ENCODE peak calls at places on chromosomes 7 and 10, in six cellular contexts. A is prostate gland, I is breast epithelium, G is esophagus muscularis mucosa, U is spleen, O is GM23338. F is an unnamed sample.
A peak's percentile ranks its signal among the peaks of the same experiment; 100 is the strongest.

GRCh38 chr10:69801094-69801433 is 642 bp upstream of the COL13A1 start:
- DNase-seq in A (no peak), I (peak; percentile 26), G (no peak), U (no peak), O (peak; percentile 87), F (no peak)

GRCh38 chr7:136424058-136424457 is 444.4 kb upstream of the CHRM2 start:
- DNase-seq in A (no peak), I (no peak), G (no peak), U (no peak), O (no peak), F (no peak)

GRCh38 chr7:154666768-154667167 is 336.2 kb downstream of the PAXIP1 start:
- DNase-seq in A (no peak), I (no peak), G (no peak), U (no peak), O (no peak), F (no peak)

GRCh38 chr7:6608794-6609193 is 6.6 kb upstream of the ZNF853 start:
- DNase-seq in A (no peak), I (no peak), G (no peak), U (no peak), O (no peak), F (no peak)

GRCh38 chr7:26081627-26082026 is 70.4 kb upstream of the NFE2L3 start:
- DNase-seq in A (no peak), I (no peak), G (no peak), U (no peak), O (peak; percentile 58), F (no peak)

GRCh38 chr7:90298145-90299038 is 22.7 kb downstream of the FAM237B start:
- DNase-seq in A (no peak), I (no peak), G (no peak), U (no peak), O (peak; percentile 60), F (no peak)

GRCh38 chr7:124764847-124765400 is 668 bp downstream of the GPR37 start:
- DNase-seq in A (no peak), I (no peak), G (no peak), U (no peak), O (peak; percentile 52), F (no peak)

GRCh38 chr7:45421096-45421495 is 153.1 kb upstream of the ADCY1 start:
- DNase-seq in A (no peak), I (no peak), G (no peak), U (no peak), O (no peak), F (no peak)

GRCh38 chr10:117345143-117345542 is 30.1 kb downstream of the PDZD8 start:
- DNase-seq in A (no peak), I (no peak), G (no peak), U (no peak), O (peak; percentile 66), F (no peak)

GRCh38 chr10:107546239-107546638 is 381.7 kb upstream of the SORCS1 start:
- DNase-seq in A (no peak), I (no peak), G (no peak), U (no peak), O (no peak), F (no peak)

GRCh38 chr10:58412502-58412961 is 27.3 kb downstream of the TFAM start:
- DNase-seq in A (no peak), I (no peak), G (no peak), U (no peak), O (peak; percentile 36), F (no peak)

GRCh38 chr7:28151965-28152364 is 28.6 kb downstream of the JAZF1 start:
- DNase-seq in A (no peak), I (no peak), G (no peak), U (no peak), O (no peak), F (no peak)

GRCh38 chr7:44224216-44224950 is 23.6 kb downstream of the YKT6 start:
- DNase-seq in A (no peak), I (peak; percentile 47), G (no peak), U (peak; percentile 48), O (no peak), F (no peak)

GRCh38 chr7:38198356-38198755 is 20.3 kb downstream of the STARD3NL start:
- DNase-seq in A (no peak), I (no peak), G (no peak), U (no peak), O (no peak), F (no peak)

GRCh38 chr7:1919539-1920265 is 249.6 kb downstream of the ELFN1 start:
- DNase-seq in A (no peak), I (no peak), G (no peak), U (peak; percentile 69), O (no peak), F (no peak)

GRCh38 chr7:42876182-42877068 is 35.4 kb downstream of the C7orf25 start:
- DNase-seq in A (peak; percentile 61), I (no peak), G (no peak), U (no peak), O (peak; percentile 88), F (no peak)

GRCh38 chr7:157129200-157129599 is 9.5 kb upstream of the UBE3C start:
- DNase-seq in A (no peak), I (no peak), G (no peak), U (no peak), O (no peak), F (no peak)

GRCh38 chr7:69661342-69661741 is 63.1 kb downstream of the AUTS2 start:
- DNase-seq in A (no peak), I (no peak), G (no peak), U (no peak), O (no peak), F (no peak)

GRCh38 chr10:25036381-25036780 is 20.0 kb downstream of the THNSL1 start:
- DNase-seq in A (no peak), I (no peak), G (no peak), U (no peak), O (no peak), F (no peak)

GRCh38 chr7:135207739-135208416 is 3.4 kb downstream of the WDR91 start:
- DNase-seq in A (no peak), I (no peak), G (no peak), U (no peak), O (no peak), F (no peak)

GRCh38 chr7:2870471-2870941 is 26.4 kb upstream of the GNA12 start:
- DNase-seq in A (no peak), I (peak; percentile 30), G (peak; percentile 94), U (peak; percentile 90), O (peak; percentile 59), F (no peak)

GRCh38 chr10:10798543-10799192 is 219.0 kb upstream of the CELF2 start:
- DNase-seq in A (no peak), I (no peak), G (no peak), U (no peak), O (peak; percentile 57), F (no peak)

GRCh38 chr7:112622159-112622715 is 141.4 kb downstream of the LSMEM1 start:
- DNase-seq in A (no peak), I (no peak), G (no peak), U (peak; percentile 62), O (peak; percentile 50), F (no peak)

GRCh38 chr10:43375401-43376020 is 4.1 kb downstream of the FXYD4 start:
- DNase-seq in A (no peak), I (no peak), G (no peak), U (peak; percentile 35), O (no peak), F (no peak)

GRCh38 chr10:115093776-115094361 is 704 bp downstream of the ATRNL1 start:
- DNase-seq in A (no peak), I (no peak), G (no peak), U (peak; percentile 77), O (peak; percentile 69), F (no peak)

GRCh38 chr10:79149662-79150443 is 81.1 kb downstream of the ZMIZ1 start:
- DNase-seq in A (no peak), I (peak; percentile 77), G (peak; percentile 93), U (peak; percentile 94), O (no peak), F (no peak)

GRCh38 chr10:119206603-119207366 is 586 bp upstream of the GRK5 start:
- DNase-seq in A (peak; percentile 30), I (peak; percentile 48), G (peak; percentile 93), U (peak; percentile 94), O (peak; percentile 76), F (peak; percentile 93)

GRCh38 chr7:150378115-150378852 is 846 bp upstream of the ZNF775 start:
- DNase-seq in A (peak; percentile 59), I (peak; percentile 67), G (peak; percentile 92), U (peak; percentile 84), O (peak; percentile 97), F (no peak)
- H3K4me1 ChIP-seq in A (peaks cover 19% of the 10 kb centered on the region), I (peaks cover 11% of the 10 kb centered on the region), G (peaks cover 47% of the 10 kb centered on the region), U (peaks cover 49% of the 10 kb centered on the region), O (peaks cover 65% of the 10 kb centered on the region), F (peaks cover 36% of the 10 kb centered on the region)

GRCh38 chr10:120328647-120329046 is 128.4 kb upstream of the PLPP4 start:
- DNase-seq in A (no peak), I (no peak), G (no peak), U (no peak), O (no peak), F (no peak)
- TF ChIP-seq CTCF in A (no peak), I (no peak), G (no peak), U (no peak), O (peak; percentile 14), F (no peak)

DNA sequence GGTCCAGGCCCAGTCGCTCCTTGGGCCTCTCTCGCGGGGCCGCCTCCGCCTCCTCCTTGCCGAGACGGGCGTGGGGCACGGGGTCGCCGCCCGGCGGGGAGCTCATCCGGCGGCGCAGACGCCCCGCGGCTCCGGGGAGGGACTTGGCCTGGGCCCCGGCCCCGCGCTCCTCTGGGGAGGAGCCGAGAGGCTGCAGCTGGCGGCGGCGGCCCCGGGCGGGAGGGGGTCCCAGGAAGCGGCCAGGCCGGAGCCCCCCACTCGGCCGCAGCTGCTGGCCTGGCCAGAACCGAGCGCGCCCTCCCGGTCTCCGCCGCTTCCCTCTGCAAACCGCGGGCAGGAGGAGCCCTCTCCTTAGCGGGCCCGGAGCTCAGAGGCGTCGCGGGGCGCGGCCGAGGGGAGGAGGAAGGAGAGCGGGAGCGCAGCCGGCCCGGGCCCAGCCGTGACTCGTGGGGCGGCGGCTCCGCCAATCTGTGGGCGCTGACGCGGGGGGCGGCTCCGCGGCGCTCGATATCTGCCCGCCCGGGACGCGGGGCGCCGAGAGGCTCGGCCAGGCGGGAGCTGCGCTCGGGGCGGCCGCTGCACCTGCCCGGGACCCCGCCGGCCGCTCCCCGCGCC is at the start of gene FAM20C:
- DNase-seq in A (peak; percentile 82), I (peak; percentile 76), G (peak; percentile 96), U (peak; percentile 90), O (peak; percentile 66), F (no peak)
- TF ChIP-seq POLR2AphosphoS5 in A (peak; percentile 40), I (peak; percentile 40), G (peak; percentile 66), U (peak; percentile 83), O (no peak), F (peak; percentile 48)

DNA sequence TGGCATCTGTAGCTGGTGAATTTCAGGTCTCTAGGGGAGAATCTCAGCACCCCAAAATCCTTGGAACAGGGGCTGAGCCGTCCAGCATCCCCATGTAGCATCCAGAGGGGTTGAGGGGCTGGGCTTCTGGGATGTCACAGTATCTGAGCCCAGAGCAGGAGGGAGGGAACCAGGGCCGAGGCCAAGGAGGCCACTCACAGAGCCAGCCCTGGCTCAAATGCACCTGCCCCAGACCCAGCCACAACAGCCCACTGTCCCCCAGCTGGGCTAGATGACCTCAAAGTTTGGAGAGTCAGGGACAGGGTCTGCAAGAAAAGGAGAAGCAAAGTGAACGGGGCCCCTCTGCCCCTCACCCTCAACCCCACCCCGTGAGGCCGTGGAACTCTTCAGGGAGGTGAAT is 22.3 kb downstream of the VSIR start:
- DNase-seq in A (no peak), I (no peak), G (no peak), U (peak; percentile 76), O (no peak), F (no peak)
- H3K4me1 ChIP-seq in A (no peaks in the 10 kb centered on the region), I (peaks cover 14% of the 10 kb centered on the region), G (peaks cover 89% of the 10 kb centered on the region), U (peaks cover 97% of the 10 kb centered on the region), O (peaks cover 5% of the 10 kb centered on the region), F (peaks cover 82% of the 10 kb centered on the region)

GRCh38 chr10:20858292-20859124 is 38.6 kb downstream of the NEBL start:
- DNase-seq in A (no peak), I (no peak), G (no peak), U (no peak), O (peak; percentile 56), F (no peak)
- TF ChIP-seq CTCF in A (peak; percentile 44), I (peak; percentile 21), G (peak; percentile 41), U (no peak), O (no peak), F (peak; percentile 33)